ENCODE peak calls at places on chromosomes 16 and 17, in seven cellular contexts. R is ovary, X is Right ventricle myocardium superior, M is RPMI7951, A is NCI-H2029, O is astrocyte of the hippocampus, V is sciatic nerve. S is an unnamed sample.

GRCh38 chr16:75821117-75821516 is 94.8 kb upstream of the CPHXL start:
- DNase-seq in O (no peak), X (no peak), A (no peak), V (no peak), R (no peak), M (no peak), S (peak)

GRCh38 chr16:54027126-54027922 is 259.3 kb downstream of the IRX3 start:
- DNase-seq in X (no peak), R (no peak), O (peak), A (no peak), V (no peak), M (peak), S (no peak)

GRCh38 chr17:7211512-7212277 is 7.9 kb downstream of the DLG4 start:
- DNase-seq in O (no peak), R (peak), X (no peak), A (no peak), M (no peak), V (no peak), S (no peak)

GRCh38 chr17:3843935-3844516 is 2.0 kb downstream of the NCBP3 start:
- DNase-seq in R (no peak), M (peak), A (no peak), X (no peak), V (no peak), O (peak), S (peak)

GRCh38 chr16:23104032-23104955 is 45.0 kb downstream of the USP31 start:
- DNase-seq in O (no peak), V (no peak), R (no peak), A (no peak), X (no peak), M (no peak), S (no peak)

GRCh38 chr17:2075336-2076056 is 20.6 kb downstream of the HIC1 start:
- DNase-seq in X (peak), O (no peak), M (peak), V (no peak), A (no peak), R (peak), S (no peak)

GRCh38 chr17:3555189-3555796 is 2.3 kb downstream of the TRPV3 start:
- DNase-seq in A (no peak), O (no peak), X (peak), R (no peak), M (no peak), V (no peak), S (no peak)

GRCh38 chr17:41917957-41918391 is 777 bp downstream of the ACLY start:
- DNase-seq in V (peak), R (peak), X (peak), O (peak), A (peak), M (peak), S (peak)

GRCh38 chr17:27206447-27206846 is 87.5 kb upstream of the WSB1 start:
- DNase-seq in O (no peak), A (no peak), R (no peak), X (no peak), M (peak), V (no peak), S (peak)

GRCh38 chr17:74527756-74528155 is 3.5 kb downstream of the CD300LB start:
- DNase-seq in V (peak), A (no peak), X (no peak), R (no peak), M (no peak), O (no peak), S (no peak)

GRCh38 chr16:4142268-4142667 is 26.0 kb upstream of the ADCY9 start:
- DNase-seq in M (no peak), R (no peak), X (no peak), O (no peak), V (no peak), A (no peak), S (peak)

GRCh38 chr16:30896203-30896889 is at the start of gene CTF1:
- DNase-seq in M (peak), O (peak), X (peak), R (peak), V (peak), A (peak), S (no peak)

GRCh38 chr17:17379197-17379991 is 76.2 kb downstream of the NT5M start:
- DNase-seq in M (no peak), X (no peak), A (no peak), R (no peak), V (no peak), O (peak), S (no peak)

GRCh38 chr17:56801506-56802178 is 32.1 kb downstream of the C17orf67 start:
- DNase-seq in M (no peak), O (no peak), X (no peak), V (no peak), R (no peak), A (no peak), S (no peak)

GRCh38 chr17:8713878-8714277 is 30.8 kb downstream of the CCDC42 start:
- DNase-seq in O (no peak), X (no peak), A (no peak), R (no peak), M (no peak), V (no peak), S (no peak)

GRCh38 chr17:81305051-81305630 is 10.0 kb upstream of the SLC38A10 start:
- DNase-seq in X (no peak), R (no peak), O (no peak), A (no peak), V (no peak), M (no peak), S (no peak)

GRCh38 chr17:45848868-45849535 is 4.3 kb downstream of the SPPL2C start:
- DNase-seq in O (no peak), A (no peak), M (no peak), V (no peak), X (peak), R (no peak), S (no peak)

GRCh38 chr16:25966172-25967097 is 274.7 kb downstream of the HS3ST4 start:
- DNase-seq in R (no peak), X (no peak), O (no peak), V (no peak), A (no peak), M (no peak), S (no peak)

GRCh38 chr17:9729034-9729650 is 62.2 kb downstream of the DHRS7C start:
- DNase-seq in A (no peak), O (peak), M (peak), R (no peak), V (no peak), X (no peak), S (peak)

GRCh38 chr17:30211371-30211770 is 24.1 kb downstream of the SLC6A4 start:
- DNase-seq in M (no peak), R (no peak), A (no peak), O (no peak), X (no peak), V (no peak), S (no peak)

GRCh38 chr17:74513987-74514631 is 17.2 kb downstream of the CD300LB start:
- DNase-seq in X (no peak), R (no peak), A (no peak), O (peak), M (peak), V (no peak), S (peak)

S was measured in RPMI8226.